ENCODE peak calls at places on chromosome 3, in seven cellular contexts. One of them, this sample, is unnamed.

GRCh38 chr3:186746008-186746407 is 28.8 kb downstream of the KNG1 start:
- DNase-seq in cardiac fibroblast: peak; percentile 89
- DNase-seq in stimulated activated CD4-positive, alpha-beta T cell treated with anti-CD3 and anti-CD28 coated beads, Interleukin-2, amount 100 ng/mL, for 48 hours: no peak
- DNase-seq in transverse colon: peak; percentile 57
- DNase-seq in neuronal stem cell: no peak
- DNase-seq in left colon: peak; percentile 60
- DNase-seq in heart left ventricle: peak; percentile 21
- DNase-seq in this sample: peak; percentile 84

GRCh38 chr3:69724722-69725435 is 14.4 kb upstream of the MITF start:
- DNase-seq in cardiac fibroblast: peak; percentile 62
- DNase-seq in heart left ventricle: no peak
- DNase-seq in neuronal stem cell: no peak
- DNase-seq in stimulated activated CD4-positive, alpha-beta T cell treated with anti-CD3 and anti-CD28 coated beads, Interleukin-2, amount 100 ng/mL, for 48 hours: no peak
- DNase-seq in left colon: no peak
- DNase-seq in transverse colon: no peak
- DNase-seq in this sample: no peak

GRCh38 chr3:190862209-190863118 is at the start of gene GMNC:
- DNase-seq in neuronal stem cell: peak; percentile 63
- DNase-seq in cardiac fibroblast: peak; percentile 61
- DNase-seq in heart left ventricle: peak; percentile 81
- DNase-seq in transverse colon: peak; percentile 77
- DNase-seq in stimulated activated CD4-positive, alpha-beta T cell treated with anti-CD3 and anti-CD28 coated beads, Interleukin-2, amount 100 ng/mL, for 48 hours: peak; percentile 32
- DNase-seq in left colon: peak; percentile 79
- DNase-seq in this sample: peak; percentile 87

GRCh38 chr3:52357151-52358080 is 41.3 kb downstream of the DNAH1 start:
- DNase-seq in transverse colon: no peak
- DNase-seq in stimulated activated CD4-positive, alpha-beta T cell treated with anti-CD3 and anti-CD28 coated beads, Interleukin-2, amount 100 ng/mL, for 48 hours: no peak
- DNase-seq in left colon: no peak
- DNase-seq in cardiac fibroblast: no peak
- DNase-seq in heart left ventricle: no peak
- DNase-seq in neuronal stem cell: no peak
- DNase-seq in this sample: no peak

GRCh38 chr3:136634821-136635220 is 117.4 kb downstream of the STAG1 start:
- DNase-seq in stimulated activated CD4-positive, alpha-beta T cell treated with anti-CD3 and anti-CD28 coated beads, Interleukin-2, amount 100 ng/mL, for 48 hours: no peak
- DNase-seq in heart left ventricle: no peak
- DNase-seq in neuronal stem cell: no peak
- DNase-seq in left colon: no peak
- DNase-seq in transverse colon: no peak
- DNase-seq in cardiac fibroblast: no peak
- DNase-seq in this sample: no peak

GRCh38 chr3:104069114-104069513 is 1297.6 kb upstream of the ALCAM start:
- DNase-seq in left colon: no peak
- DNase-seq in transverse colon: no peak
- DNase-seq in neuronal stem cell: no peak
- DNase-seq in stimulated activated CD4-positive, alpha-beta T cell treated with anti-CD3 and anti-CD28 coated beads, Interleukin-2, amount 100 ng/mL, for 48 hours: no peak
- DNase-seq in heart left ventricle: no peak
- DNase-seq in cardiac fibroblast: no peak
- DNase-seq in this sample: no peak

GRCh38 chr3:60610441-60611112 is 640.7 kb downstream of the FHIT start:
- DNase-seq in neuronal stem cell: no peak
- DNase-seq in stimulated activated CD4-positive, alpha-beta T cell treated with anti-CD3 and anti-CD28 coated beads, Interleukin-2, amount 100 ng/mL, for 48 hours: no peak
- DNase-seq in cardiac fibroblast: peak; percentile 68
- DNase-seq in transverse colon: peak; percentile 15
- DNase-seq in heart left ventricle: peak; percentile 8
- DNase-seq in left colon: peak; percentile 28
- DNase-seq in this sample: peak; percentile 55

GRCh38 chr3:43031490-43032216 is 52.5 kb downstream of the GASK1A start:
- DNase-seq in stimulated activated CD4-positive, alpha-beta T cell treated with anti-CD3 and anti-CD28 coated beads, Interleukin-2, amount 100 ng/mL, for 48 hours: no peak
- DNase-seq in neuronal stem cell: no peak
- DNase-seq in heart left ventricle: no peak
- DNase-seq in cardiac fibroblast: no peak
- DNase-seq in left colon: no peak
- DNase-seq in transverse colon: no peak
- DNase-seq in this sample: no peak

GRCh38 chr3:180680097-180680430 is 775 bp upstream of the CCDC39 start:
- DNase-seq in transverse colon: peak; percentile 8
- DNase-seq in cardiac fibroblast: peak; percentile 51
- DNase-seq in neuronal stem cell: no peak
- DNase-seq in heart left ventricle: no peak
- DNase-seq in left colon: peak; percentile 7
- DNase-seq in stimulated activated CD4-positive, alpha-beta T cell treated with anti-CD3 and anti-CD28 coated beads, Interleukin-2, amount 100 ng/mL, for 48 hours: no peak
- DNase-seq in this sample: peak; percentile 13

GRCh38 chr3:12574656-12575055 is 17.8 kb downstream of the MKRN2 start:
- DNase-seq in cardiac fibroblast: peak; percentile 50
- DNase-seq in stimulated activated CD4-positive, alpha-beta T cell treated with anti-CD3 and anti-CD28 coated beads, Interleukin-2, amount 100 ng/mL, for 48 hours: no peak
- DNase-seq in heart left ventricle: no peak
- DNase-seq in neuronal stem cell: no peak
- DNase-seq in left colon: no peak
- DNase-seq in transverse colon: no peak
- DNase-seq in this sample: no peak

This sample was measured in mucosa of gallbladder.